ENCODE peak calls at places on chromosomes 16 and 17, in four cellular contexts. U is HFF-Myc, E is fibroblast of mammary gland, C is IMR-90. H is an unnamed sample.

GRCh38 chr17:72656114-72656763 is 436.2 kb downstream of the SLC39A11 start:
- DNase-seq in U (no peak), E (no peak), C (no peak), H (no peak)

GRCh38 chr17:75074532-75074931 is 13.2 kb upstream of the SLC16A5 start:
- DNase-seq in U (no peak), E (no peak), C (no peak), H (no peak)

GRCh38 chr17:29619251-29619650 is 3.5 kb downstream of the CORO6 start:
- DNase-seq in U (no peak), E (peak), C (peak), H (no peak)

GRCh38 chr17:12964162-12964561 is 53.7 kb downstream of the ELAC2 start:
- DNase-seq in U (no peak), E (no peak), C (no peak), H (no peak)

GRCh38 chr17:65022751-65023421 is 33.7 kb downstream of the GNA13 start:
- DNase-seq in U (peak), E (peak), C (peak), H (peak)

GRCh38 chr16:57981636-57982035 is 10.7 kb upstream of the CNGB1 start:
- DNase-seq in U (no peak), E (no peak), C (no peak), H (no peak)

GRCh38 chr17:41782142-41782541 is 4.4 kb downstream of the JUP start:
- DNase-seq in U (no peak), E (no peak), C (no peak), H (no peak)

GRCh38 chr17:35540589-35541404 is 3.3 kb upstream of the SLFN12L start:
- DNase-seq in U (no peak), E (peak), C (peak), H (peak)

GRCh38 chr16:4415538-4416199 is 727 bp downstream of the CORO7 start:
- DNase-seq in U (no peak), E (no peak), C (no peak), H (no peak)

GRCh38 chr17:50163846-50164696 is 1.7 kb upstream of the SGCA start:
- DNase-seq in U (no peak), E (no peak), C (no peak), H (no peak)

GRCh38 chr17:30939059-30939689 is 17.4 kb downstream of the ADAP2 start:
- DNase-seq in U (no peak), E (no peak), C (no peak), H (no peak)

GRCh38 chr16:66103245-66103644 is 263.2 kb upstream of the CDH5 start:
- DNase-seq in U (no peak), E (peak), C (peak), H (no peak)

GRCh38 chr17:75077072-75077489 is 10.7 kb upstream of the SLC16A5 start:
- DNase-seq in U (no peak), E (no peak), C (no peak), H (no peak)

GRCh38 chr17:4297351-4297750 is 33.6 kb upstream of the ANKFY1 start:
- DNase-seq in U (no peak), E (no peak), C (peak), H (no peak)

GRCh38 chr16:787261-787966 is 767 bp downstream of the RPUSD1 start:
- DNase-seq in U (no peak), E (no peak), C (no peak), H (no peak)

GRCh38 chr16:65572156-65572555 is 450.3 kb upstream of the CDH11 start:
- DNase-seq in U (peak), E (peak), C (peak), H (peak)

GRCh38 chr17:36942031-36942599 is 4.8 kb downstream of the LHX1 start:
- DNase-seq in U (no peak), E (no peak), C (no peak), H (no peak)
- H3K4me3 ChIP-seq in U (peak), E (no peak), C (no peak), H (no peak)

GRCh38 chr17:52957411-52957810 is 798.9 kb upstream of the CA10 start:
- DNase-seq in U (no peak), E (no peak), C (no peak), H (no peak)
- TF ChIP-seq CTCF in U (no peak), E (no peak), C (no peak), H (no peak)

GRCh38 chr16:67667817-67668494 is 1.3 kb downstream of the C16orf86 start:
- DNase-seq in U (peak), E (peak), C (peak), H (peak)
- H3K4me3 ChIP-seq in U (no peak), E (no peak), C (no peak), H (peak)

GRCh38 chr17:1872976-1873375 is 43.2 kb downstream of the RPA1 start:
- DNase-seq in U (no peak), E (no peak), C (no peak), H (no peak)
- TF ChIP-seq CTCF in U (no peak), E (no peak), C (no peak), H (no peak)

GRCh38 chr17:57107498-57108101 is 22.6 kb downstream of the AKAP1 start:
- DNase-seq in U (no peak), E (no peak), C (peak), H (no peak)
- H3K4me3 ChIP-seq in U (no peak), E (no peak), C (no peak), H (no peak)